ENCODE peak calls at places on chromosomes 13 and 19, in ten cellular contexts. One of them, this sample, is unnamed.

GRCh38 chr13:46607768-46608553 is 55.0 kb downstream of the LRCH1 start:
- DNase-seq in upper lobe of right lung: no peak
- DNase-seq in WERI-Rb-1: no peak
- DNase-seq in CD8-positive, alpha-beta T cell: no peak
- DNase-seq in A549: peak; percentile 77
- DNase-seq in thoracic aorta: no peak
- DNase-seq in H9: no peak
- DNase-seq in hepatocyte: peak; percentile 71
- DNase-seq in aorta: no peak
- DNase-seq in IMR-90: no peak
- DNase-seq in this sample: no peak

GRCh38 chr13:33328691-33329090 is 43.1 kb upstream of the STARD13 start:
- DNase-seq in WERI-Rb-1: no peak
- DNase-seq in aorta: no peak
- DNase-seq in upper lobe of right lung: no peak
- DNase-seq in hepatocyte: no peak
- DNase-seq in A549: no peak
- DNase-seq in H9: no peak
- DNase-seq in IMR-90: no peak
- DNase-seq in thoracic aorta: no peak
- DNase-seq in CD8-positive, alpha-beta T cell: no peak
- DNase-seq in this sample: no peak

GRCh38 chr19:50854636-50855410 is at the start of gene KLK3:
- DNase-seq in hepatocyte: no peak
- DNase-seq in IMR-90: no peak
- DNase-seq in WERI-Rb-1: no peak
- DNase-seq in H9: no peak
- DNase-seq in aorta: no peak
- DNase-seq in thoracic aorta: no peak
- DNase-seq in CD8-positive, alpha-beta T cell: no peak
- DNase-seq in A549: no peak
- DNase-seq in upper lobe of right lung: no peak
- DNase-seq in this sample: no peak

GRCh38 chr19:928471-929259 is 2.8 kb downstream of the ARID3A start:
- DNase-seq in aorta: no peak
- DNase-seq in A549: no peak
- DNase-seq in IMR-90: no peak
- DNase-seq in H9: peak; percentile 77
- DNase-seq in thoracic aorta: no peak
- DNase-seq in CD8-positive, alpha-beta T cell: no peak
- DNase-seq in upper lobe of right lung: peak; percentile 82
- DNase-seq in WERI-Rb-1: peak; percentile 62
- DNase-seq in hepatocyte: peak; percentile 86
- DNase-seq in this sample: no peak

GRCh38 chr13:30711375-30711774 is 24.0 kb upstream of the ALOX5AP start:
- DNase-seq in thoracic aorta: no peak
- DNase-seq in A549: no peak
- DNase-seq in WERI-Rb-1: no peak
- DNase-seq in CD8-positive, alpha-beta T cell: no peak
- DNase-seq in IMR-90: peak; percentile 88
- DNase-seq in H9: no peak
- DNase-seq in upper lobe of right lung: no peak
- DNase-seq in aorta: no peak
- DNase-seq in hepatocyte: peak; percentile 20
- DNase-seq in this sample: peak; percentile 85

GRCh38 chr13:38993381-38993780 is 2.8 kb upstream of the STOML3 start:
- DNase-seq in aorta: no peak
- DNase-seq in hepatocyte: no peak
- DNase-seq in WERI-Rb-1: no peak
- DNase-seq in thoracic aorta: no peak
- DNase-seq in H9: no peak
- DNase-seq in CD8-positive, alpha-beta T cell: no peak
- DNase-seq in IMR-90: no peak
- DNase-seq in A549: no peak
- DNase-seq in upper lobe of right lung: no peak
- DNase-seq in this sample: no peak

GRCh38 chr19:17865364-17866311 is 5.9 kb downstream of the RPL18A start:
- DNase-seq in WERI-Rb-1: peak; percentile 53
- DNase-seq in IMR-90: no peak
- DNase-seq in hepatocyte: peak; percentile 63
- DNase-seq in aorta: no peak
- DNase-seq in upper lobe of right lung: no peak
- DNase-seq in thoracic aorta: no peak
- DNase-seq in A549: no peak
- DNase-seq in H9: no peak
- DNase-seq in CD8-positive, alpha-beta T cell: no peak
- DNase-seq in this sample: no peak

GRCh38 chr19:13262450-13262849 is 112.2 kb downstream of the IER2 start:
- DNase-seq in CD8-positive, alpha-beta T cell: no peak
- DNase-seq in IMR-90: peak; percentile 61
- DNase-seq in H9: no peak
- DNase-seq in WERI-Rb-1: no peak
- DNase-seq in thoracic aorta: no peak
- DNase-seq in A549: peak; percentile 43
- DNase-seq in aorta: no peak
- DNase-seq in upper lobe of right lung: no peak
- DNase-seq in hepatocyte: peak; percentile 72
- DNase-seq in this sample: peak; percentile 45

GRCh38 chr13:75481176-75482069 is 546 bp downstream of the TBC1D4 start:
- DNase-seq in IMR-90: no peak
- DNase-seq in CD8-positive, alpha-beta T cell: peak; percentile 23
- DNase-seq in upper lobe of right lung: peak; percentile 75
- DNase-seq in A549: peak; percentile 8
- DNase-seq in H9: peak; percentile 52
- DNase-seq in WERI-Rb-1: peak; percentile 12
- DNase-seq in hepatocyte: peak; percentile 51
- DNase-seq in aorta: peak; percentile 53
- DNase-seq in thoracic aorta: no peak
- DNase-seq in this sample: no peak

DNA sequence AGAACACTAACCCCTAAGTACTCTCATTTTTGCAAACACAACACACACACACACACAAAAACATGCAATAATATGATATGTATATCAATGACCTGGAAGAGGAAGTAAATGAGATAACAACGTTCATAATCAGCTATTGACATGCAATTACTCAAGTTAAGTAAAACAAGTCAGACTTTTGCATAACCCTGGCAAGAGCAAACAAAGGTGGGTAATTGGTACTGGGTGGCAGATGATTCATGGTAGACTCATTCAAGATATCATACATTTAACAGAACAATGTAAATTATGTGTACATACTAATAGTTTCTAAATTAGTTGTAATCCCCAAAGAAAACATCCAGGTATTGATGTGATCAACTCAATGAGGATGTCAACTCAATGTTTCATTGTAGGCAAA is 508.8 kb downstream of the DACH1 start:
- DNase-seq in H9: no peak
- DNase-seq in hepatocyte: no peak
- DNase-seq in thoracic aorta: no peak
- DNase-seq in WERI-Rb-1: no peak
- DNase-seq in aorta: no peak
- DNase-seq in IMR-90: no peak
- DNase-seq in upper lobe of right lung: no peak
- DNase-seq in CD8-positive, alpha-beta T cell: no peak
- DNase-seq in A549: no peak
- DNase-seq in this sample: no peak
- H3K27ac ChIP-seq in H9: no peak overlapping the region
- H3K27ac ChIP-seq in hepatocyte: no peak overlapping the region
- H3K27ac ChIP-seq in thoracic aorta: no peak overlapping the region
- H3K27ac ChIP-seq in WERI-Rb-1: no peak overlapping the region
- H3K27ac ChIP-seq in aorta: no peak overlapping the region
- H3K27ac ChIP-seq in IMR-90: no peak overlapping the region
- H3K27ac ChIP-seq in upper lobe of right lung: no peak overlapping the region
- H3K27ac ChIP-seq in CD8-positive, alpha-beta T cell: no peak overlapping the region
- H3K27ac ChIP-seq in A549: no peak overlapping the region
- H3K27ac ChIP-seq in this sample: no peak overlapping the region

GRCh38 chr19:4442846-4443146 is 14.8 kb downstream of the UBXN6 start:
- DNase-seq in IMR-90: no peak
- DNase-seq in WERI-Rb-1: no peak
- DNase-seq in hepatocyte: no peak
- DNase-seq in H9: no peak
- DNase-seq in thoracic aorta: no peak
- DNase-seq in upper lobe of right lung: no peak
- DNase-seq in aorta: no peak
- DNase-seq in CD8-positive, alpha-beta T cell: no peak
- DNase-seq in A549: no peak
- DNase-seq in this sample: no peak
- H3K27ac ChIP-seq in IMR-90: no peak overlapping the region
- H3K27ac ChIP-seq in WERI-Rb-1: no peak overlapping the region
- H3K27ac ChIP-seq in hepatocyte: no peak overlapping the region
- H3K27ac ChIP-seq in H9: no peak overlapping the region
- H3K27ac ChIP-seq in thoracic aorta: no peak overlapping the region
- H3K27ac ChIP-seq in upper lobe of right lung: no peak overlapping the region
- H3K27ac ChIP-seq in aorta: no peak overlapping the region
- H3K27ac ChIP-seq in CD8-positive, alpha-beta T cell: no peak overlapping the region
- H3K27ac ChIP-seq in A549: no peak overlapping the region
- H3K27ac ChIP-seq in this sample: no peak overlapping the region

GRCh38 chr19:46529622-46530451 is 34.2 kb upstream of the PNMA8B start:
- DNase-seq in CD8-positive, alpha-beta T cell: peak; percentile 70
- DNase-seq in A549: peak; percentile 89
- DNase-seq in IMR-90: peak; percentile 54
- DNase-seq in upper lobe of right lung: peak; percentile 88
- DNase-seq in WERI-Rb-1: peak; percentile 59
- DNase-seq in hepatocyte: peak; percentile 62
- DNase-seq in thoracic aorta: no peak
- DNase-seq in H9: peak; percentile 67
- DNase-seq in aorta: peak; percentile 89
- DNase-seq in this sample: peak; percentile 43

GRCh38 chr19:46537136-46538097 is 41.8 kb upstream of the PNMA8B start:
- DNase-seq in IMR-90: peak; percentile 29
- DNase-seq in upper lobe of right lung: peak; percentile 79
- DNase-seq in A549: peak; percentile 59
- DNase-seq in WERI-Rb-1: peak; percentile 64
- DNase-seq in thoracic aorta: no peak
- DNase-seq in aorta: no peak
- DNase-seq in H9: peak; percentile 68
- DNase-seq in hepatocyte: peak; percentile 59
- DNase-seq in CD8-positive, alpha-beta T cell: peak; percentile 52
- DNase-seq in this sample: peak; percentile 52

GRCh38 chr19:46528601-46529447 is 33.2 kb upstream of the PNMA8B start:
- DNase-seq in thoracic aorta: no peak
- DNase-seq in aorta: no peak
- DNase-seq in hepatocyte: no peak
- DNase-seq in H9: no peak
- DNase-seq in IMR-90: no peak
- DNase-seq in CD8-positive, alpha-beta T cell: no peak
- DNase-seq in upper lobe of right lung: no peak
- DNase-seq in A549: no peak
- DNase-seq in WERI-Rb-1: no peak
- DNase-seq in this sample: no peak

GRCh38 chr19:46536391-46536790 is 40.7 kb upstream of the PNMA8B start:
- DNase-seq in WERI-Rb-1: no peak
- DNase-seq in aorta: no peak
- DNase-seq in upper lobe of right lung: peak; percentile 33
- DNase-seq in thoracic aorta: no peak
- DNase-seq in H9: no peak
- DNase-seq in A549: no peak
- DNase-seq in CD8-positive, alpha-beta T cell: no peak
- DNase-seq in IMR-90: no peak
- DNase-seq in hepatocyte: no peak
- DNase-seq in this sample: no peak

GRCh38 chr19:46533085-46534081 is 37.7 kb upstream of the PNMA8B start:
- DNase-seq in CD8-positive, alpha-beta T cell: no peak
- DNase-seq in WERI-Rb-1: no peak
- DNase-seq in IMR-90: no peak
- DNase-seq in thoracic aorta: no peak
- DNase-seq in H9: no peak
- DNase-seq in aorta: no peak
- DNase-seq in hepatocyte: no peak
- DNase-seq in A549: no peak
- DNase-seq in upper lobe of right lung: peak; percentile 53
- DNase-seq in this sample: no peak
- H3K27ac ChIP-seq in CD8-positive, alpha-beta T cell: no peak overlapping the region
- H3K27ac ChIP-seq in WERI-Rb-1: no peak overlapping the region
- H3K27ac ChIP-seq in IMR-90: no peak overlapping the region
- H3K27ac ChIP-seq in thoracic aorta: no peak overlapping the region
- H3K27ac ChIP-seq in H9: no peak overlapping the region
- H3K27ac ChIP-seq in aorta: no peak overlapping the region
- H3K27ac ChIP-seq in hepatocyte: no peak overlapping the region
- H3K27ac ChIP-seq in A549: no peak overlapping the region
- H3K27ac ChIP-seq in upper lobe of right lung: no peak overlapping the region
- H3K27ac ChIP-seq in this sample: no peak overlapping the region

DNA sequence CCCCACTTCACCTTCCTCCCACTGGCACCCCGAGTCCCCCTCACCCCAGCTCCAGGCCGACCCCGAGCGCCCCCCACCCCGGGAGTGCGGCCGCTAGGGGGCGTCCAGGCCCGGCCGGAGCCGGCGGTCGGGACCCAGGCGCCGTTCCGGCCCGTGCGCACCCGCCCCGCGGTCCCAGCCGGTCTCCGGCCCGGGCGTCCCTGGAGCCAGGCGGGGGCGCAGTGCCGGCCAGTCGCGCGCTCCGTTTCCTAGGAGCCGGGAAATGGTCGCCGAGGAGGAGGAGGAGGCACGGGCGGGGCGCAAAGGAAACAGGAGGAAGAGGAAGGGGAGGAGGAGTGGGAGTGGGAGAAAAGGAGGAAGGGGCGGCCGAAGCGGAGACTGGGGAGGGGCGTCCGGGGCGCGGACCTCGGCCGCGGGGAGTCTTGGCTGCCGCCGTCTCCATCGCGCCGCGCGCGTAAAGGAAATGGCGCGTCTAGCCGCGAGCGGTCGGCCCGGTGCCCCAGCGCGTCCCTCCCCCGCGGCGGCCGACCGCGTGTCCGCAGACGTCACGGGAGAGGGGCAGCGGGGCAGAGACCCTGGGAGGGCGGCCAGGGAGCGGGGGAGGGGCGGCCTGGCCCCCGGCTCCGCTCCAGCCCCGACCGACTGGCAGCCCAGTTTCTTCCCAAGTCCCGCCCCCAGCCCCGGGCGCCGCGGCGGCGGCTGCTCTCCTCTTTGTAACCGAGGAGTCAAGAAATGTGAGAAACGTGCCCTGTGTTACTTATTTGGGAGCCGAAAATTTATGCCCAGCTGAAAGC is 1.1 kb upstream of the KCTD15 start:
- DNase-seq in WERI-Rb-1: peak; percentile 86
- DNase-seq in IMR-90: peak; percentile 75
- DNase-seq in A549: peak; percentile 94
- DNase-seq in aorta: peak; percentile 86
- DNase-seq in thoracic aorta: no peak
- DNase-seq in hepatocyte: peak; percentile 94
- DNase-seq in H9: peak; percentile 88
- DNase-seq in upper lobe of right lung: peak; percentile 90
- DNase-seq in CD8-positive, alpha-beta T cell: no peak
- DNase-seq in this sample: peak; percentile 57
- H3K27ac ChIP-seq in WERI-Rb-1: peak overlapping the region; percentile 100
- H3K27ac ChIP-seq in IMR-90: peak overlapping the region; percentile 83
- H3K27ac ChIP-seq in A549: peak overlapping the region; percentile 96
- H3K27ac ChIP-seq in aorta: peak overlapping the region; percentile 63
- H3K27ac ChIP-seq in thoracic aorta: peak overlapping the region; percentile 92
- H3K27ac ChIP-seq in hepatocyte: peak overlapping the region; percentile 96
- H3K27ac ChIP-seq in H9: no peak overlapping the region
- H3K27ac ChIP-seq in upper lobe of right lung: peak overlapping the region; percentile 92
- H3K27ac ChIP-seq in CD8-positive, alpha-beta T cell: no peak overlapping the region
- H3K27ac ChIP-seq in this sample: peak overlapping the region; percentile 95

This sample was measured in brain microvascular endothelial cell.